ENCODE peak calls at places on chromosome 7, in seven cellular contexts. O is tibial artery, Q is astrocyte of the spinal cord, D is fibroblast of the aortic adventitia, M is bronchial epithelial cell, S is kidney epithelial cell, A is fibroblast of lung. I is an unnamed sample.
A peak's percentile ranks its signal among the peaks of the same experiment; 100 is the strongest.

GRCh38 chr7:151684408-151685175 is 164.9 kb upstream of the RHEB start:
- DNase-seq in A (no peak), S (no peak), D (peak; percentile 27), O (no peak), M (no peak), Q (no peak), I (peak; percentile 61)

GRCh38 chr7:105136221-105136620 is 122.2 kb downstream of the KMT2E start:
- DNase-seq in M (no peak), Q (no peak), A (no peak), D (no peak), O (no peak), S (no peak), I (peak; percentile 17)

GRCh38 chr7:6444516-6445269 is 3.1 kb downstream of the DAGLB start:
- DNase-seq in Q (no peak), S (no peak), O (no peak), D (no peak), M (peak; percentile 12), A (no peak), I (peak; percentile 47)

GRCh38 chr7:158103378-158103777 is 484.2 kb downstream of the PTPRN2 start:
- DNase-seq in M (no peak), O (no peak), A (no peak), D (no peak), S (no peak), Q (no peak), I (no peak)

GRCh38 chr7:40306596-40306995 is 171.8 kb downstream of the SUGCT start:
- DNase-seq in Q (peak; percentile 64), D (peak; percentile 40), S (no peak), O (no peak), A (peak; percentile 46), M (peak; percentile 79), I (no peak)

GRCh38 chr7:143362126-143362961 is at the start of gene FAM131B:
- DNase-seq in O (no peak), Q (no peak), M (no peak), A (no peak), D (no peak), S (no peak), I (no peak)

GRCh38 chr7:11625669-11626068 is 206.3 kb downstream of the THSD7A start:
- DNase-seq in M (peak; percentile 2), S (peak; percentile 23), Q (peak; percentile 40), O (no peak), D (peak; percentile 4), A (peak; percentile 27), I (peak; percentile 83)

GRCh38 chr7:40457776-40458480 is 323.1 kb downstream of the SUGCT start:
- DNase-seq in Q (no peak), O (no peak), D (no peak), S (no peak), A (no peak), M (no peak), I (no peak)

GRCh38 chr7:73941836-73942551 is 81.0 kb downstream of the TMEM270 start:
- DNase-seq in D (peak; percentile 98), Q (peak; percentile 40), A (no peak), O (no peak), M (peak; percentile 76), S (peak; percentile 10), I (peak; percentile 77)

GRCh38 chr7:150361402-150361801 is 7.2 kb upstream of the REPIN1 start:
- DNase-seq in M (no peak), S (no peak), Q (no peak), O (no peak), D (no peak), A (no peak), I (no peak)

GRCh38 chr7:844514-844913 is 12.2 kb downstream of the SUN1 start:
- DNase-seq in O (no peak), A (no peak), D (no peak), S (no peak), M (no peak), Q (no peak), I (no peak)

GRCh38 chr7:844043-844442 is 11.8 kb downstream of the SUN1 start:
- DNase-seq in D (no peak), O (no peak), M (no peak), A (no peak), Q (no peak), S (no peak), I (no peak)

GRCh38 chr7:843230-843629 is 11.0 kb downstream of the SUN1 start:
- DNase-seq in A (no peak), D (no peak), M (no peak), Q (no peak), O (no peak), S (no peak), I (no peak)

GRCh38 chr7:841943-842342 is 9.7 kb downstream of the SUN1 start:
- DNase-seq in Q (no peak), S (no peak), M (no peak), A (no peak), D (no peak), O (no peak), I (no peak)

GRCh38 chr7:842436-843031 is 10.3 kb downstream of the SUN1 start:
- DNase-seq in M (no peak), D (no peak), O (no peak), S (no peak), Q (peak; percentile 25), A (no peak), I (no peak)
- H3K4me3 ChIP-seq in M (no peak overlapping the region), D (no peak overlapping the region), O (no peak overlapping the region), S (no peak overlapping the region), Q (no peak overlapping the region), A (no peak overlapping the region), I (no peak overlapping the region)

DNA sequence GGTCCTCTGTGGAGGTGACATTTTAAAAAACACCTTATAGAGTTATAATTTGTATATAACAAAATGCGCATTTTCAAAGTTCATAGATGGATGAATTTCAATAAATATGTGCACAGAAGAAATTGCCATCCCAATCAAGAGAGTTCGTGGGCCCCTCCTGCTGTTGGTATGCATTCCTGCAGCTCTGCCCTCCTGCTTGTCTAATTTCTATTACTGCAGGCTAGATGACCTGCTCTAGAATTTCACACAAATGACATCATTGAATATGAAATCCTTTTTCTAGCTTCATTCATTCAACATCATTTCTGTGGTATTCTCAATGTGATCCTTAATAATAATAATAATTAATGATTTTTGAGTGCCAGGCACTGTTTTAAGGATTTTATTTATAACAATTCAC is 348.2 kb downstream of the SDK1 start:
- DNase-seq in O (no peak), S (no peak), M (peak; percentile 10), Q (no peak), A (peak; percentile 20), D (no peak), I (peak; percentile 7)
- TF ChIP-seq CTCF in O (no peak), S (no peak), M (no peak), Q (peak; percentile 41), A (peak; percentile 39), D (peak; percentile 6), I (peak; percentile 32)

GRCh38 chr7:33883566-33883965 is 21.8 kb upstream of the BMPER start:
- DNase-seq in Q (no peak), M (no peak), A (no peak), O (no peak), D (no peak), S (no peak), I (no peak)
- H3K4me3 ChIP-seq in Q (no peak overlapping the region), M (no peak overlapping the region), A (no peak overlapping the region), O (no peak overlapping the region), D (no peak overlapping the region), S (no peak overlapping the region), I (no peak overlapping the region)

DNA sequence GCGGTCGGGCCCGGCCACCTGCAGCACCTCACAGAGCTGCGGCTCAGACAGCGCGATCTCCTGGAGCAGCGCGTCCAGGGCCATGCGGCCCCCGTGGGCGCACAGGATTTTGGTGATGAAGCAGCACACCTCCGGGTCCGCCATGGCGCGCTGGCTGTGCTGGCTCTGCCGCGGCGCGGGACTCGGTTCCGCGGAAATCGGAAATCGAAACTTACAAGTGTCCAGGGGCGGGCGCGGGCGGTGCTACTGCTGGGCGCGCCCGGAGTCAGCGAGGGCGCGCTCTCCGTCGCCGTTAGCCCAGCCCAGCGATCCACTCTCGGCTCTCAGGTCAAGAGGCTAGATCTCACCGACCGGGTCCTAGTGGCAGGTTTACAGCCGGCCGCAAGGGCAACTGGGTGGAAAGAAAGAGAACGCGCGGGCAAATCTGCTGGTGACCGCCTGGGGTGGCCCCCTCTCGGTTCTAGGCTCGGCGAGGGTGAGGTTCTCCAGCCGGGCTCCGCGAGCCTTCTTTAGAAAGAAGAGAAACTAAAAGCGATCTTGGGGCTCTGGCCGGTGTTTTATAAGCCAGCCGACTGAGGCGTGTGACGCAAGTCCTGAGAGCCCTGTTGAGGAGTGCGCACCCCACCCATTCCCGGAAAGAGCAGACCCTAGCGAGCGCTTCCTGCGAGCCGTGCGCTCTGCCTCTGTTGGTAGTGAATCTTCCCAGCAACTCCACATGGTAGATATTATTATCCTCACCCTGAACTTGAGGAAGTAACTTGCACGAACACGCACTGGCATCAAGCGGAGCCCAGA is at the start of gene ZC3HAV1:
- DNase-seq in M (peak; percentile 71), Q (peak; percentile 87), S (peak; percentile 47), A (peak; percentile 95), O (peak; percentile 87), D (peak; percentile 93), I (peak; percentile 91)
- TF ChIP-seq CTCF in M (no peak), Q (no peak), S (no peak), A (no peak), O (no peak), D (no peak), I (no peak)

GRCh38 chr7:27117687-27118491 is 12.7 kb downstream of the HOXA4 start:
- DNase-seq in A (peak; percentile 89), O (no peak), D (peak; percentile 79), S (no peak), Q (peak; percentile 91), M (no peak), I (no peak)

GRCh38 chr7:27119412-27119911 is 11.1 kb downstream of the HOXA4 start:
- DNase-seq in O (no peak), S (no peak), M (no peak), Q (no peak), D (no peak), A (no peak), I (no peak)

GRCh38 chr7:27116962-27117686 is 13.4 kb downstream of the HOXA4 start:
- DNase-seq in A (no peak), M (no peak), Q (no peak), D (peak; percentile 24), O (no peak), S (no peak), I (no peak)

GRCh38 chr7:27116521-27116946 is 14.0 kb downstream of the HOXA4 start:
- DNase-seq in M (no peak), Q (no peak), D (peak; percentile 39), S (no peak), A (peak; percentile 42), O (no peak), I (no peak)

DNA sequence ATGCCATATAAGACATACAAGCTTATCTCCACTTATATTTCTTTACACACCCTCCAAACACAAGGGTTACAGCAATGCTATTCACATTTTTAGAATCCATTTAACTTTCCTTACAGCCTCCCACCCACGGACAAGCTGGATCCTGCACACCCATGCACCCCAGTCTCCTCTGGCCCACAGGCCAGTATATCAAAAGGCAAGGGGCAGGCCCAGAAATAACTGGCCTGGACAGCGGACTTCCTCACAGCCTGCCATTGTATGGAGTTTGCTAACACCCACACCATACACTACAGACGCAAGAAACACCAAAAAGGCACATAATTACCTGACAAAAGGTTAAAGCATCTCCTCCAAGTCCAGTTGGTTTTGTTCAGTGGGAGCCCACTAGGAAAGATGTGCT is 12.0 kb downstream of the HOXA4 start:
- DNase-seq in A (no peak), Q (no peak), S (no peak), M (no peak), O (no peak), D (no peak), I (no peak)
- H3K4me3 ChIP-seq in A (peak overlapping the region; percentile 57), Q (peak overlapping the region; percentile 89), S (peak overlapping the region; percentile 74), M (no peak overlapping the region), O (no peak overlapping the region), D (peak overlapping the region; percentile 72), I (no peak overlapping the region)